ENCODE peak calls at places on chromosome 13, in four cellular contexts. P, Z, N and L are unnamed samples.

GRCh38 chr13:99542788-99543406 is 41.6 kb downstream of the TM9SF2 start:
- DNase-seq in P (no peak), Z (no peak), N (no peak), L (no peak)

GRCh38 chr13:30170569-30170968 is 136.8 kb downstream of the KATNAL1 start:
- DNase-seq in P (no peak), Z (no peak), N (no peak), L (no peak)

GRCh38 chr13:48749144-48749543 is 95.4 kb downstream of the CYSLTR2 start:
- DNase-seq in P (peak), Z (no peak), N (peak), L (peak)

GRCh38 chr13:29509999-29510586 is 85.4 kb downstream of the SLC7A1 start:
- DNase-seq in P (peak), Z (no peak), N (peak), L (peak)

GRCh38 chr13:76878043-76878442 is 8.2 kb downstream of the KCTD12 start:
- DNase-seq in P (no peak), Z (no peak), N (no peak), L (no peak)

GRCh38 chr13:30654430-30654829 is 36.7 kb downstream of the USPL1 start:
- DNase-seq in P (no peak), Z (no peak), N (no peak), L (no peak)

GRCh38 chr13:38530492-38530891 is 156.4 kb upstream of the FREM2 start:
- DNase-seq in P (peak), Z (peak), N (no peak), L (peak)

GRCh38 chr13:48491423-48492122 is 41.3 kb downstream of the RCBTB2 start:
- DNase-seq in P (peak), Z (no peak), N (peak), L (no peak)

GRCh38 chr13:26227396-26227971 is 5.4 kb upstream of the RNF6 start:
- DNase-seq in P (no peak), Z (no peak), N (no peak), L (no peak)

GRCh38 chr13:113078895-113079720 is 26.5 kb upstream of the F7 start:
- DNase-seq in P (no peak), Z (no peak), N (no peak), L (no peak)

GRCh38 chr13:24615911-24616472 is 64.2 kb upstream of the ATP12A start:
- DNase-seq in P (no peak), Z (no peak), N (no peak), L (no peak)

GRCh38 chr13:49246850-49247721 is 639 bp upstream of the CDADC1 start:
- DNase-seq in P (no peak), Z (no peak), N (no peak), L (no peak)

GRCh38 chr13:20847298-20847697 is 55.2 kb downstream of the XPO4 start:
- DNase-seq in P (no peak), Z (peak), N (no peak), L (no peak)

GRCh38 chr13:43831088-43831487 is 44.3 kb upstream of the ENOX1 start:
- DNase-seq in P (peak), Z (no peak), N (peak), L (no peak)

GRCh38 chr13:28494861-28495585 is at the start of gene FLT1:
- DNase-seq in P (peak), Z (no peak), N (peak), L (peak)

GRCh38 chr13:105428816-105429215 is 1106.6 kb downstream of the EFNB2 start:
- DNase-seq in P (peak), Z (no peak), N (peak), L (peak)

GRCh38 chr13:46621133-46621532 is 68.2 kb downstream of the LRCH1 start:
- DNase-seq in P (peak), Z (no peak), N (no peak), L (no peak)

GRCh38 chr13:29722415-29722814 is 126.9 kb upstream of the SLC7A1 start:
- DNase-seq in P (no peak), Z (no peak), N (no peak), L (no peak)

GRCh38 chr13:20814224-20814910 is 40.6 kb upstream of the EEF1AKMT1 start:
- DNase-seq in P (peak), Z (no peak), N (peak), L (peak)

GRCh38 chr13:89925107-89925506 is 1422.4 kb upstream of the MIR17HG start:
- DNase-seq in P (peak), Z (peak), N (peak), L (peak)

GRCh38 chr13:73952683-73953082 is 181.5 kb downstream of the KLF12 start:
- DNase-seq in P (peak), Z (no peak), N (peak), L (peak)